ENCODE peak calls at places on chromosome 3, in six cellular contexts. M, A, G, R, F and O are unnamed samples.

GRCh38 chr3:48990636-48991421 is 788 bp downstream of the P4HTM start:
- DNase-seq in M (no peak), A (no peak), G (peak; percentile 60), R (peak; percentile 85), F (no peak), O (no peak)

GRCh38 chr3:139105154-139105702 is 60.5 kb upstream of the PRR23C start:
- DNase-seq in M (no peak), A (no peak), G (no peak), R (peak; percentile 34), F (no peak), O (no peak)

GRCh38 chr3:150365132-150365604 is 42.9 kb upstream of the TSC22D2 start:
- DNase-seq in M (no peak), A (peak; percentile 95), G (no peak), R (peak; percentile 34), F (no peak), O (no peak)

GRCh38 chr3:56621686-56622085 is 61.4 kb downstream of the TASOR start:
- DNase-seq in M (no peak), A (no peak), G (no peak), R (no peak), F (no peak), O (no peak)

GRCh38 chr3:190387578-190388213 is at the start of gene CLDN16:
- DNase-seq in M (no peak), A (no peak), G (no peak), R (no peak), F (peak; percentile 55), O (no peak)

GRCh38 chr3:177538064-177538742 is 340.9 kb upstream of the TBL1XR1 start:
- DNase-seq in M (no peak), A (peak; percentile 60), G (no peak), R (no peak), F (no peak), O (no peak)

GRCh38 chr3:134598813-134599563 is 51.8 kb downstream of the KY start:
- DNase-seq in M (no peak), A (no peak), G (no peak), R (peak; percentile 54), F (no peak), O (no peak)

GRCh38 chr3:63911395-63911900 is 735 bp downstream of the SCAANT1 start:
- DNase-seq in M (no peak), A (peak; percentile 36), G (peak; percentile 85), R (no peak), F (no peak), O (no peak)

GRCh38 chr3:132785292-132785691 is 63.1 kb upstream of the NPHP3 start:
- DNase-seq in M (no peak), A (peak; percentile 64), G (no peak), R (no peak), F (no peak), O (no peak)

GRCh38 chr3:124800511-124801374 is 70.5 kb downstream of the UMPS start:
- DNase-seq in M (no peak), A (peak; percentile 65), G (no peak), R (no peak), F (no peak), O (no peak)

GRCh38 chr3:160296591-160296990 is 71.4 kb downstream of the C3orf80 start:
- DNase-seq in M (no peak), A (peak; percentile 11), G (no peak), R (no peak), F (no peak), O (no peak)

GRCh38 chr3:194031867-194032635 is 103.9 kb upstream of the HES1 start:
- DNase-seq in M (no peak), A (no peak), G (no peak), R (no peak), F (no peak), O (no peak)

GRCh38 chr3:38458796-38459498 is 5.3 kb downstream of the ACVR2B start:
- DNase-seq in M (no peak), A (peak; percentile 74), G (peak; percentile 21), R (no peak), F (peak; percentile 64), O (no peak)

GRCh38 chr3:148697311-148698189 is at the start of gene AGTR1:
- DNase-seq in M (no peak), A (peak; percentile 76), G (no peak), R (no peak), F (peak; percentile 74), O (peak; percentile 73)

GRCh38 chr3:179451335-179452165 is at the start of gene GNB4:
- DNase-seq in M (no peak), A (peak; percentile 83), G (peak; percentile 70), R (peak; percentile 90), F (peak; percentile 87), O (peak; percentile 74)

GRCh38 chr3:89256882-89257281 is 149.5 kb downstream of the EPHA3 start:
- DNase-seq in M (no peak), A (no peak), G (no peak), R (no peak), F (no peak), O (no peak)

GRCh38 chr3:89098964-89099585 is 8.3 kb upstream of the EPHA3 start:
- DNase-seq in M (no peak), A (peak; percentile 61), G (peak; percentile 85), R (peak; percentile 79), F (no peak), O (peak; percentile 56)

GRCh38 chr3:481680-482079 is 285.1 kb downstream of the CHL1 start:
- DNase-seq in M (no peak), A (no peak), G (peak; percentile 53), R (no peak), F (no peak), O (no peak)

GRCh38 chr3:46906471-46907058 is 29.0 kb downstream of the PTH1R start:
- DNase-seq in M (no peak), A (no peak), G (no peak), R (no peak), F (peak; percentile 23), O (no peak)

GRCh38 chr3:98978068-98978811 is 76.7 kb upstream of the DCBLD2 start:
- DNase-seq in M (no peak), A (no peak), G (no peak), R (no peak), F (no peak), O (no peak)

GRCh38 chr3:10816863-10817253 is 830 bp downstream of the SLC6A11 start:
- DNase-seq in M (no peak), A (no peak), G (no peak), R (no peak), F (no peak), O (no peak)

GRCh38 chr3:78978037-78978436 is 789.8 kb downstream of the ROBO1 start:
- DNase-seq in M (no peak), A (no peak), G (peak; percentile 41), R (no peak), F (no peak), O (no peak)

GRCh38 chr3:45611619-45612018 is 17.1 kb downstream of the LIMD1 start:
- DNase-seq in M (no peak), A (no peak), G (no peak), R (no peak), F (no peak), O (no peak)

GRCh38 chr3:8632402-8633237 is 12.0 kb downstream of the SSUH2 start:
- DNase-seq in M (no peak), A (no peak), G (no peak), R (no peak), F (no peak), O (no peak)

GRCh38 chr3:18745472-18745871 is 320.3 kb upstream of the SATB1 start:
- DNase-seq in M (no peak), A (no peak), G (no peak), R (no peak), F (peak; percentile 31), O (no peak)

GRCh38 chr3:157499342-157499963 is 3.8 kb downstream of the VEPH1 start:
- DNase-seq in M (no peak), A (no peak), G (no peak), R (no peak), F (peak; percentile 78), O (peak; percentile 14)